ENCODE peak calls at places on chromosomes 16 and 17, in five cellular contexts. J is H1, F is K562, E is GM12878, S is HepG2. N is an unnamed sample.

GRCh38 chr16:84454611-84455010 is 49.8 kb downstream of the MEAK7 start:
- DNase-seq in S (no peak), E (no peak), J (no peak), F (no peak), N (no peak)

GRCh38 chr16:49497466-49497865 is 123.9 kb downstream of the C16orf78 start:
- DNase-seq in J (no peak), E (no peak), F (no peak), S (no peak), N (no peak)

GRCh38 chr16:68696514-68696913 is 40.6 kb upstream of the CDH1 start:
- DNase-seq in F (peak), S (peak), J (no peak), E (no peak), N (no peak)

GRCh38 chr17:67273900-67274299 is 28.9 kb upstream of the HELZ start:
- DNase-seq in F (no peak), J (no peak), E (no peak), S (no peak), N (no peak)

GRCh38 chr17:65109990-65110680 is 27.0 kb upstream of the RGS9 start:
- DNase-seq in S (no peak), F (no peak), E (no peak), J (no peak), N (no peak)

GRCh38 chr17:33976816-33977215 is 278.3 kb upstream of the CCL2 start:
- DNase-seq in E (no peak), F (no peak), J (no peak), S (no peak), N (no peak)

GRCh38 chr17:51258756-51259573 is 884 bp downstream of the MBTD1 start:
- DNase-seq in F (peak), E (no peak), S (peak), J (no peak), N (peak)

GRCh38 chr16:31357324-31358156 is 2.6 kb downstream of the ITGAX start:
- DNase-seq in E (no peak), S (no peak), F (no peak), J (no peak), N (no peak)

GRCh38 chr16:84302111-84302954 is 7.7 kb downstream of the WFDC1 start:
- DNase-seq in E (no peak), J (no peak), F (no peak), S (no peak), N (no peak)

GRCh38 chr17:81335388-81336157 is 40.5 kb upstream of the SLC38A10 start:
- DNase-seq in J (no peak), F (no peak), S (no peak), E (no peak), N (no peak)

GRCh38 chr17:17824119-17824779 is 12.5 kb downstream of the SREBF1 start:
- DNase-seq in E (no peak), F (no peak), S (no peak), J (no peak), N (no peak)

GRCh38 chr17:42849451-42850157 is 1.4 kb upstream of the AOC3 start:
- DNase-seq in E (no peak), S (no peak), J (no peak), F (peak), N (no peak)

GRCh38 chr16:1958715-1959268 is 546 bp upstream of the NDUFB10 start:
- DNase-seq in E (no peak), J (no peak), F (no peak), S (no peak), N (no peak)

GRCh38 chr17:56917559-56918296 is 3.9 kb upstream of the TRIM25 start:
- DNase-seq in F (no peak), S (no peak), J (no peak), E (no peak), N (no peak)

GRCh38 chr16:19430345-19430744 is 12.7 kb downstream of the TMC5 start:
- DNase-seq in F (no peak), S (no peak), E (no peak), J (no peak), N (no peak)

GRCh38 chr16:1906846-1907165 is 11.4 kb downstream of the HS3ST6 start:
- DNase-seq in S (no peak), E (no peak), F (no peak), J (no peak), N (no peak)

GRCh38 chr16:79602615-79603014 is 2.1 kb upstream of the MAF start:
- DNase-seq in S (no peak), E (no peak), J (no peak), F (no peak), N (no peak)

GRCh38 chr17:68731465-68731864 is 130.3 kb upstream of the FAM20A start:
- DNase-seq in J (no peak), F (no peak), E (no peak), S (no peak), N (no peak)

GRCh38 chr17:56866496-56866895 is 32.5 kb downstream of the DGKE start:
- DNase-seq in E (no peak), F (peak), S (no peak), J (no peak), N (peak)

GRCh38 chr17:18257747-18258355 is 687 bp downstream of the FLII start:
- DNase-seq in E (no peak), S (peak), J (no peak), F (peak), N (peak)

GRCh38 chr17:9890124-9890523 is 14.9 kb downstream of the RCVRN start:
- DNase-seq in J (peak), S (peak), E (no peak), F (peak), N (peak)

GRCh38 chr17:80259642-80260535 is 763 bp upstream of the RNF213 start:
- DNase-seq in F (peak), S (peak), E (no peak), J (no peak), N (peak)

GRCh38 chr16:57471852-57472664 is 9.6 kb downstream of the POLR2C start:
- DNase-seq in F (no peak), J (no peak), E (no peak), S (peak), N (peak)

GRCh38 chr17:2510559-2510958 is 1.1 kb downstream of the METTL16 start:
- DNase-seq in S (no peak), F (peak), E (no peak), J (no peak), N (no peak)

GRCh38 chr16:48687421-48688038 is 77.5 kb upstream of the N4BP1 start:
- DNase-seq in E (peak), F (peak), S (peak), J (no peak), N (peak)

GRCh38 chr17:34639706-34640425 is 60.5 kb downstream of the TMEM132E start:
- DNase-seq in E (no peak), S (no peak), F (no peak), J (no peak), N (no peak)

GRCh38 chr17:57662021-57662420 is 83.1 kb downstream of the CCDC182 start:
- DNase-seq in E (no peak), F (no peak), J (no peak), S (no peak), N (no peak)

GRCh38 chr16:84314814-84315213 is 20.1 kb downstream of the WFDC1 start:
- DNase-seq in F (no peak), J (no peak), E (no peak), S (no peak), N (no peak)

GRCh38 chr17:72183194-72183685 is 62.4 kb downstream of the SOX9 start:
- DNase-seq in F (no peak), S (peak), E (no peak), J (no peak), N (peak)

GRCh38 chr16:68800257-68800875 is 43.0 kb upstream of the TANGO6 start:
- DNase-seq in J (peak), S (peak), E (peak), F (peak), N (peak)

GRCh38 chr16:30354423-30355143 is 525 bp downstream of the CD2BP2 start:
- DNase-seq in E (no peak), F (peak), J (no peak), S (no peak), N (no peak)

GRCh38 chr16:30728321-30728720 is 19.9 kb upstream of the PHKG2 start:
- DNase-seq in E (no peak), F (no peak), S (no peak), J (no peak), N (no peak)

GRCh38 chr16:20519231-20519630 is 56.9 kb downstream of the ACSM2B start:
- DNase-seq in J (no peak), E (no peak), F (no peak), S (no peak), N (no peak)

GRCh38 chr17:78528541-78528940 is 48.7 kb downstream of the DNAH17 start:
- DNase-seq in J (no peak), F (peak), S (no peak), E (no peak), N (no peak)

GRCh38 chr16:57868913-57869520 is 66.7 kb upstream of the KIFC3 start:
- DNase-seq in F (no peak), S (peak), E (no peak), J (no peak), N (no peak)

DNA sequence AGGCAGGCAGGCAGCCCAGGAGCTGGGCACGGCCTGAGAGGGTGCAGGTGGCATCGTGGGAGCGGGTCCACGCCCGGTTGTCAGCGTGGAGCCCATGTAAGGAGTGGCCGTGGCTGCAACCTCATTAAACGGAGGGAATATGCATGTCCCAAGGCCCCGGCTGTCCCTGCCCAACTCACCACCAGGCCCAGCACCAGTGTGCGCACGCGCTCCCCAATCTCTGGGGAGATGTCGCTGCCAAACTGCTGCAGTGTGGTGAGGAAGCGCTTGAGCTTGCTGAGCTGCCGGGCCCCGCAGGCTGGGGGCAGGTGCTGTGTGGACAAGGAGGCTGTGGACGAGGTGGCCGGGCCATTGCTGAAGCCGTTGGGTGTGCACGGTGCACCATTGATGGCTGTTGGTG is 25.6 kb upstream of the PABPN1L start:
- DNase-seq in S (no peak), E (no peak), J (no peak), F (no peak), N (no peak)
- TF ChIP-seq HDAC2 in S (no peak), E (no peak), J (no peak), F (no peak), N (no peak)

DNA sequence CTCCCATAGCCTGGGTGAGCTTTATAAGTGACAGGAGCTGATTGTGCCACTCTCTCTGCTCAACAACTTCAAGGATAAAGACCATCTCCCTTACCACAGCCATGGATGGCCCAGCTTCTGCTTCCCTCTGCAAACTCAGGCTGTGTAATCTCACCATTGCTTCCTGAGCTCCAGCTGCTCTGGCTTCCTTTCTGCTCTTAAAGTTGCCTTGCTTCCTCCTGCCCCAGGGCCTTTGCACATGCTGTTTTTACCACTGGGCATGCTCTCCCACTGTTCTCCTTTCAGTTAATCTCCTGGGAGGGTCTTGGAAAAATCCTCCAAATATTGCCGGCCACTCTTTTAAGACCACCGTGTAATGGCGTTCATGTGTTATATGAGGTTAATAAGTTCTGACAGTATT is 265.1 kb upstream of the C16orf82 start:
- DNase-seq in J (no peak), F (no peak), S (no peak), E (no peak), N (no peak)
- TF ChIP-seq CEBPB in J (no peak), F (no peak), S (no peak), E (no peak), N (no peak)

GRCh38 chr16:14284371-14284770 is 213.3 kb downstream of the MRTFB start:
- DNase-seq in S (no peak), E (no peak), J (no peak), F (no peak), N (no peak)

GRCh38 chr16:14286381-14287230 is 215.5 kb downstream of the MRTFB start:
- DNase-seq in S (no peak), J (no peak), E (no peak), F (no peak), N (no peak)

GRCh38 chr16:14285542-14286380 is 214.6 kb downstream of the MRTFB start:
- DNase-seq in F (peak), E (peak), J (peak), S (peak), N (peak)

GRCh38 chr16:14283786-14284185 is 212.7 kb downstream of the MRTFB start:
- DNase-seq in F (no peak), E (no peak), S (no peak), J (no peak), N (no peak)

GRCh38 chr16:14284930-14285541 is 213.9 kb downstream of the MRTFB start:
- DNase-seq in E (no peak), J (no peak), S (peak), F (no peak), N (peak)
- TF ChIP-seq HDAC2 in E (no peak), J (no peak), S (peak), F (peak), N (no peak)

DNA sequence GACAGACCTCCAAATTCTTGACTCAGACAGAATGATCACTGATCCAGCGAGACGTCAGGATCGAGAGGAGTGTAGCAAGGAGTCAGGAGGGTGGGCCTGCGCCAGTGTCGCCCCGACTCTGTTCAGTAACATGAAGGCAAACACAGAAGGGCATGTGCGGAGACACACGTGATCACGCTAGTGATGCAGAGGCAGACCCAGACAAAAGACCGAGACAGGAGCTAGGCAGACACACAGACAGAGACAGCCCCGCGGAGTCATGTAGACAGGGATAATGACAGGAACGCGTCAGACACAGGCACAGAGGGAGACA is 7.2 kb downstream of the KDM6B start:
- DNase-seq in F (no peak), J (no peak), E (no peak), S (no peak), N (no peak)
- TF ChIP-seq CEBPB in F (no peak), J (no peak), E (no peak), S (no peak), N (no peak)

DNA sequence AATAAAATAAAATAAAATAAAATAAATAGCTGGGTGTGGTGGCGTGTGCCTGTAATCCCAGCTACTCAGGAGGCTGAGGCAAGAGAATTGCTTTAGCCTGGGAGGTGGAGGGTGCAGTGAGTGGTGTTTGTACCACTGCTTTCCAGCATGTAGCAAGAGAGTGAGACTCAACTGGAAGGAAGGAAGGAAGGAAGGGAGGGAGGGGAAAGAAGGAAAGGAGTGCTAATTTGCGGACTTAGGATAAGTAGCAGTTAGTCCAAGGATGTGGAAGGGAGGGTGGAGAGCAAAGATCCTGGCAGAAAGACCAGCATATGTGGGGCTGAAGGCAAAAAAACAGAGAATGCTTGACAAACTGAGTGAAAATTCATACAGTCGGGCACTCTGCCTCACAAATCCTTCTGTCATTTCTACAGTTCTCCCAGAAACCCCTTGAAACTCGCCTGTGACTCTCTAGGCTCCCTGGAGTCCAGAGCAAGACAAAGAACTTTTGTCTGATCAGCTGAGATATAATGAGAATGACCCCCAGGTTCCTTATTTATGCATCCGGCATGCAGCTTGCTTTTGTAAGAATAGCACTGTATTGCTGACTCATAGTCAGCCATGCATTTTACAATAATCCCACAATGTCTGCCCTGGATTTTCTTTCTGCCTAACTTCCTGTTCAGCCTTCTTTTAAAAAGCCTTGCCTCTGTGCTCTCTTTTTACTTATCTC is 31.5 kb downstream of the CDK5RAP3 start:
- DNase-seq in J (no peak), E (peak), S (peak), F (peak), N (peak)
- TF ChIP-seq HDAC2 in J (no peak), E (no peak), S (no peak), F (no peak), N (no peak)

GRCh38 chr16:77433146-77433545 is 1.7 kb downstream of the ADAMTS18 start:
- DNase-seq in S (no peak), E (no peak), J (no peak), F (no peak), N (no peak)
- TF ChIP-seq CEBPB in S (no peak), E (no peak), J (no peak), F (no peak), N (no peak)

N was measured in A549.